ENCODE peak calls at places on chromosome 14, in six cellular contexts. One of them, this sample, is unnamed.

GRCh38 chr14:102020058-102020971 is 55.9 kb downstream of the DYNC1H1 start:
- DNase-seq in tibial nerve: no peak
- DNase-seq in esophagus squamous epithelium: no peak
- DNase-seq in heart left ventricle: no peak
- DNase-seq in uterus: no peak
- DNase-seq in HCT116: no peak
- DNase-seq in this sample: no peak

GRCh38 chr14:24269368-24269767 is 2.0 kb downstream of the RABGGTA start:
- DNase-seq in heart left ventricle: no peak
- DNase-seq in esophagus squamous epithelium: no peak
- DNase-seq in tibial nerve: no peak
- DNase-seq in HCT116: no peak
- DNase-seq in uterus: no peak
- DNase-seq in this sample: no peak

GRCh38 chr14:60734465-60735242 is at the start of gene MNAT1:
- DNase-seq in tibial nerve: peak; percentile 62
- DNase-seq in heart left ventricle: peak; percentile 73
- DNase-seq in uterus: peak; percentile 59
- DNase-seq in HCT116: peak; percentile 78
- DNase-seq in esophagus squamous epithelium: peak; percentile 12
- DNase-seq in this sample: peak; percentile 72

GRCh38 chr14:24398943-24399801 is at the start of gene NYNRIN:
- DNase-seq in uterus: peak; percentile 62
- DNase-seq in tibial nerve: no peak
- DNase-seq in esophagus squamous epithelium: no peak
- DNase-seq in heart left ventricle: no peak
- DNase-seq in HCT116: no peak
- DNase-seq in this sample: peak; percentile 61

GRCh38 chr14:52043690-52044089 is 25.2 kb downstream of the NID2 start:
- DNase-seq in heart left ventricle: no peak
- DNase-seq in esophagus squamous epithelium: no peak
- DNase-seq in uterus: no peak
- DNase-seq in HCT116: peak; percentile 50
- DNase-seq in tibial nerve: no peak
- DNase-seq in this sample: no peak

GRCh38 chr14:79253576-79253975 is 957.7 kb downstream of the DIO2 start:
- DNase-seq in esophagus squamous epithelium: no peak
- DNase-seq in heart left ventricle: no peak
- DNase-seq in uterus: no peak
- DNase-seq in HCT116: no peak
- DNase-seq in tibial nerve: no peak
- DNase-seq in this sample: no peak

GRCh38 chr14:22397338-22397737 is 191.7 kb downstream of the DAD1 start:
- DNase-seq in uterus: no peak
- DNase-seq in esophagus squamous epithelium: no peak
- DNase-seq in tibial nerve: no peak
- DNase-seq in HCT116: no peak
- DNase-seq in heart left ventricle: no peak
- DNase-seq in this sample: no peak

GRCh38 chr14:101709962-101710891 is 51.3 kb upstream of the PPP2R5C start:
- DNase-seq in heart left ventricle: no peak
- DNase-seq in uterus: no peak
- DNase-seq in HCT116: peak; percentile 24
- DNase-seq in esophagus squamous epithelium: no peak
- DNase-seq in tibial nerve: no peak
- DNase-seq in this sample: peak; percentile 37

GRCh38 chr14:79583738-79584405 is 627.4 kb downstream of the DIO2 start:
- DNase-seq in uterus: no peak
- DNase-seq in tibial nerve: no peak
- DNase-seq in heart left ventricle: no peak
- DNase-seq in esophagus squamous epithelium: no peak
- DNase-seq in HCT116: no peak
- DNase-seq in this sample: no peak

GRCh38 chr14:65164068-65164824 is 61.9 kb upstream of the MAX start:
- DNase-seq in esophagus squamous epithelium: no peak
- DNase-seq in HCT116: peak; percentile 51
- DNase-seq in tibial nerve: peak; percentile 47
- DNase-seq in heart left ventricle: no peak
- DNase-seq in uterus: no peak
- DNase-seq in this sample: no peak

GRCh38 chr14:89178376-89178775 is 238.7 kb downstream of the FOXN3 start:
- DNase-seq in heart left ventricle: no peak
- DNase-seq in uterus: no peak
- DNase-seq in HCT116: no peak
- DNase-seq in esophagus squamous epithelium: no peak
- DNase-seq in tibial nerve: no peak
- DNase-seq in this sample: no peak

GRCh38 chr14:23694085-23694975 is 58.2 kb downstream of the DHRS2 start:
- DNase-seq in esophagus squamous epithelium: no peak
- DNase-seq in tibial nerve: no peak
- DNase-seq in HCT116: peak; percentile 27
- DNase-seq in heart left ventricle: no peak
- DNase-seq in uterus: no peak
- DNase-seq in this sample: no peak

GRCh38 chr14:77040995-77041744 is 12.7 kb upstream of the IRF2BPL start:
- DNase-seq in HCT116: no peak
- DNase-seq in uterus: no peak
- DNase-seq in esophagus squamous epithelium: no peak
- DNase-seq in heart left ventricle: peak; percentile 33
- DNase-seq in tibial nerve: no peak
- DNase-seq in this sample: no peak

GRCh38 chr14:54570651-54571415 is 3.9 kb downstream of the SAMD4A start:
- DNase-seq in esophagus squamous epithelium: no peak
- DNase-seq in tibial nerve: no peak
- DNase-seq in heart left ventricle: no peak
- DNase-seq in uterus: no peak
- DNase-seq in HCT116: no peak
- DNase-seq in this sample: no peak

GRCh38 chr14:75417674-75418073 is 10.1 kb upstream of the JDP2 start:
- DNase-seq in esophagus squamous epithelium: no peak
- DNase-seq in heart left ventricle: no peak
- DNase-seq in tibial nerve: no peak
- DNase-seq in HCT116: no peak
- DNase-seq in uterus: no peak
- DNase-seq in this sample: peak; percentile 57

GRCh38 chr14:80839743-80840142 is 101.8 kb downstream of the CEP128 start:
- DNase-seq in heart left ventricle: no peak
- DNase-seq in esophagus squamous epithelium: no peak
- DNase-seq in uterus: no peak
- DNase-seq in tibial nerve: no peak
- DNase-seq in HCT116: no peak
- DNase-seq in this sample: no peak

GRCh38 chr14:94110552-94111181 is at the start of gene IFI27:
- DNase-seq in heart left ventricle: peak; percentile 84
- DNase-seq in esophagus squamous epithelium: no peak
- DNase-seq in uterus: peak; percentile 72
- DNase-seq in tibial nerve: peak; percentile 78
- DNase-seq in HCT116: no peak
- DNase-seq in this sample: no peak
- TF ChIP-seq POLR2A in heart left ventricle: no peak
- TF ChIP-seq POLR2A in esophagus squamous epithelium: peak; percentile 74
- TF ChIP-seq POLR2A in uterus: peak; percentile 86
- TF ChIP-seq POLR2A in tibial nerve: peak; percentile 76
- TF ChIP-seq POLR2A in HCT116: no peak
- TF ChIP-seq POLR2A in this sample: no peak

GRCh38 chr14:99755629-99756603 is 37.3 kb upstream of the EML1 start:
- DNase-seq in uterus: peak; percentile 89
- DNase-seq in esophagus squamous epithelium: no peak
- DNase-seq in HCT116: no peak
- DNase-seq in heart left ventricle: peak; percentile 82
- DNase-seq in tibial nerve: peak; percentile 85
- DNase-seq in this sample: peak; percentile 87
- H3K4me1 ChIP-seq in uterus: no peaks in the 10 kb centered on the region
- H3K4me1 ChIP-seq in esophagus squamous epithelium: peaks cover 86% of the 10 kb centered on the region
- H3K4me1 ChIP-seq in HCT116: peaks cover 28% of the 10 kb centered on the region
- H3K4me1 ChIP-seq in heart left ventricle: peaks cover 28% of the 10 kb centered on the region
- H3K4me1 ChIP-seq in tibial nerve: no peaks in the 10 kb centered on the region
- H3K4me1 ChIP-seq in this sample: peaks cover 14% of the 10 kb centered on the region

GRCh38 chr14:96203116-96203515 is 1.5 kb upstream of the BDKRB2 start:
- DNase-seq in heart left ventricle: no peak
- DNase-seq in HCT116: no peak
- DNase-seq in esophagus squamous epithelium: no peak
- DNase-seq in tibial nerve: no peak
- DNase-seq in uterus: no peak
- DNase-seq in this sample: no peak
- H3K27ac ChIP-seq in heart left ventricle: no peak overlapping the region
- H3K27ac ChIP-seq in HCT116: no peak overlapping the region
- H3K27ac ChIP-seq in esophagus squamous epithelium: no peak overlapping the region
- H3K27ac ChIP-seq in tibial nerve: no peak overlapping the region
- H3K27ac ChIP-seq in uterus: no peak overlapping the region
- H3K27ac ChIP-seq in this sample: no peak overlapping the region

GRCh38 chr14:92408186-92408585 is 85.2 kb downstream of the SLC24A4 start:
- DNase-seq in tibial nerve: no peak
- DNase-seq in esophagus squamous epithelium: no peak
- DNase-seq in HCT116: no peak
- DNase-seq in heart left ventricle: no peak
- DNase-seq in uterus: no peak
- DNase-seq in this sample: no peak
- TF ChIP-seq POLR2A in tibial nerve: no peak
- TF ChIP-seq POLR2A in esophagus squamous epithelium: no peak
- TF ChIP-seq POLR2A in HCT116: no peak
- TF ChIP-seq POLR2A in heart left ventricle: no peak
- TF ChIP-seq POLR2A in uterus: no peak
- TF ChIP-seq POLR2A in this sample: no peak

GRCh38 chr14:68402525-68403101 is 390.3 kb downstream of the ZFP36L1 start:
- DNase-seq in tibial nerve: no peak
- DNase-seq in HCT116: no peak
- DNase-seq in esophagus squamous epithelium: no peak
- DNase-seq in uterus: no peak
- DNase-seq in heart left ventricle: no peak
- DNase-seq in this sample: no peak

GRCh38 chr14:68403191-68403781 is 389.6 kb downstream of the ZFP36L1 start:
- DNase-seq in tibial nerve: no peak
- DNase-seq in esophagus squamous epithelium: no peak
- DNase-seq in uterus: peak; percentile 59
- DNase-seq in HCT116: no peak
- DNase-seq in heart left ventricle: no peak
- DNase-seq in this sample: no peak

GRCh38 chr14:68404652-68405183 is 388.1 kb downstream of the ZFP36L1 start:
- DNase-seq in tibial nerve: no peak
- DNase-seq in uterus: no peak
- DNase-seq in heart left ventricle: no peak
- DNase-seq in HCT116: no peak
- DNase-seq in esophagus squamous epithelium: no peak
- DNase-seq in this sample: no peak

GRCh38 chr14:68405959-68406358 is 386.9 kb downstream of the ZFP36L1 start:
- DNase-seq in tibial nerve: no peak
- DNase-seq in esophagus squamous epithelium: no peak
- DNase-seq in HCT116: no peak
- DNase-seq in heart left ventricle: no peak
- DNase-seq in uterus: no peak
- DNase-seq in this sample: no peak

DNA sequence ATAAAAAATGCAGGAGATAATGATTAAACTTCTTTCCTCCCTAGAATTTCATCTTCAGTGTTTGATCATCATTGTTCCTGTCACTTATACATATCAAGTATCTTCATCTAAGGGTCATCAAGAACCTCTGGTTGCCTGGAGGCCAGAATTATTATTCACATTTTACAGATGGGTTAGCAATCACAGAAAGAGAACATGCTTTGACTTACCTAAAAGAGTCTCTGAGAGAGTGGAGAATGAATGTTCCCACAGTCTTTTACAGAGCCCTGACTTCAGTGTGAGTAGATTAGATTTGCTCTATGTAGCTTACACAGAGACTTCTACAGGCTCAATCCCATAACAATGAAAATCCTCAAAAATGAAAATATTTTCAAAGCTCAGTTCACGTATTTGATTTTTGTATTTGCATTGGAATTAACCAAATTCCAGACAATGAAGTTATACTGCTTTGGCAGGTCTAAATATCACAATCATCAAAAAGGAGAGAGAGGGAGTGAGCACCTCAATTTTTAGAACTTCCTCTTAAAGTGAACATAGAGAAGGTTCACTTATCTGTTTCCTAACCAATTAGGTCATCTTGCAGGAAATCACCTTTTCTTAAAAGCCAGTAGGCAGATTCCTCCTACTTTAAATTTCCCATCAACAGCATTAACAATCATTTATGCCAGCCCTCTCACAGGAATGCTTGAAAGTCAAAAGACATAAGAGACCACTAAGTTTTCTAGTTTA is 388.9 kb downstream of the ZFP36L1 start:
- DNase-seq in tibial nerve: no peak
- DNase-seq in heart left ventricle: no peak
- DNase-seq in esophagus squamous epithelium: no peak
- DNase-seq in uterus: no peak
- DNase-seq in HCT116: no peak
- DNase-seq in this sample: no peak
- H3K4me1 ChIP-seq in tibial nerve: no peaks in the 10 kb centered on the region
- H3K4me1 ChIP-seq in heart left ventricle: peaks cover 16% of the 10 kb centered on the region
- H3K4me1 ChIP-seq in esophagus squamous epithelium: peaks cover 64% of the 10 kb centered on the region
- H3K4me1 ChIP-seq in uterus: peaks cover 17% of the 10 kb centered on the region
- H3K4me1 ChIP-seq in HCT116: peaks cover 48% of the 10 kb centered on the region
- H3K4me1 ChIP-seq in this sample: no peaks in the 10 kb centered on the region

DNA sequence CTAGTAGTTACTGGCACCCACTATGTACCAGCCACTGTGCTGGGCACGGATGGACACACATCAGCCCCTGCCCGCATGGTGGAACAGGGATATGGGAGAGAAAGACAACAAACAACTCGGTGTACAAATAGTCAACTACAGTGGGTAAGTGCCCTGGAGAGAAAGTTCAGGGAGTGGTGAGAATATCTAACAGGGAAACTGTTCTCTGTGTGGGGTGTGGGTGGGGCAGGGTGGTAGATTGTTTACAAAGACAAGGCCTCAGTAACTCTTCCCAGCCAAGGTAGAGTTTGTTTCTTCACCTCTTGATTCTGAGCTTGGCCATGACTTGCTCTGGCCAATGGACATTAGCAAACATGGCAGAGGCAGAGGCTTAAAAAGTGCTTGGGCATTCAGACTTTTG is 12.9 kb upstream of the CLMN start:
- DNase-seq in tibial nerve: no peak
- DNase-seq in uterus: no peak
- DNase-seq in HCT116: no peak
- DNase-seq in heart left ventricle: no peak
- DNase-seq in esophagus squamous epithelium: no peak
- DNase-seq in this sample: no peak
- H3K27ac ChIP-seq in tibial nerve: no peak overlapping the region
- H3K27ac ChIP-seq in uterus: no peak overlapping the region
- H3K27ac ChIP-seq in HCT116: no peak overlapping the region
- H3K27ac ChIP-seq in heart left ventricle: no peak overlapping the region
- H3K27ac ChIP-seq in esophagus squamous epithelium: no peak overlapping the region
- H3K27ac ChIP-seq in this sample: no peak overlapping the region

GRCh38 chr14:96354246-96354645 is 8.9 kb downstream of the ATG2B start:
- DNase-seq in tibial nerve: no peak
- DNase-seq in HCT116: no peak
- DNase-seq in heart left ventricle: no peak
- DNase-seq in esophagus squamous epithelium: no peak
- DNase-seq in uterus: no peak
- DNase-seq in this sample: no peak
- TF ChIP-seq POLR2A in tibial nerve: no peak
- TF ChIP-seq POLR2A in HCT116: no peak
- TF ChIP-seq POLR2A in heart left ventricle: no peak
- TF ChIP-seq POLR2A in esophagus squamous epithelium: no peak
- TF ChIP-seq POLR2A in uterus: no peak
- TF ChIP-seq POLR2A in this sample: no peak